ENCODE peak calls at places on chromosomes 1 and 21, in six cellular contexts. T, E, K, U, Q and D are unnamed samples.

GRCh38 chr1:161085165-161085564 is 4.2 kb downstream of the NECTIN4 start:
- DNase-seq in T (no peak), E (no peak), K (peak; percentile 37), U (no peak), Q (peak; percentile 49), D (peak; percentile 48)

GRCh38 chr1:19074902-19075721 is 118.6 kb upstream of the IFFO2 start:
- DNase-seq in T (no peak), E (no peak), K (no peak), U (peak; percentile 74), Q (no peak), D (no peak)

GRCh38 chr1:146029097-146029496 is 7.6 kb upstream of the HJV start:
- DNase-seq in T (no peak), E (no peak), K (no peak), U (no peak), Q (no peak), D (no peak)

GRCh38 chr1:88847618-88848017 is 43.7 kb downstream of the GTF2B start:
- DNase-seq in T (no peak), E (no peak), K (no peak), U (no peak), Q (peak; percentile 2), D (peak; percentile 55)

GRCh38 chr1:16613185-16614147 is at the start of gene NBPF1:
- DNase-seq in T (peak; percentile 99), E (peak; percentile 94), K (peak; percentile 97), U (peak; percentile 99), Q (peak; percentile 89), D (peak; percentile 100)

GRCh38 chr1:154419620-154420020 is 14.5 kb downstream of the IL6R start:
- DNase-seq in T (peak; percentile 90), E (peak; percentile 97), K (peak; percentile 78), U (peak; percentile 79), Q (peak; percentile 95), D (peak; percentile 70)

GRCh38 chr1:175191654-175192053 is 922 bp downstream of the KIAA0040 start:
- DNase-seq in T (no peak), E (peak; percentile 3), K (peak; percentile 39), U (peak; percentile 39), Q (no peak), D (no peak)

GRCh38 chr1:98500324-98500723 is 161.2 kb upstream of the SNX7 start:
- DNase-seq in T (no peak), E (no peak), K (no peak), U (no peak), Q (no peak), D (no peak)

GRCh38 chr1:35945327-35945726 is 14.4 kb downstream of the AGO3 start:
- DNase-seq in T (no peak), E (no peak), K (no peak), U (no peak), Q (no peak), D (no peak)

GRCh38 chr1:60908159-60908558 is 174.2 kb upstream of the NFIA start:
- DNase-seq in T (no peak), E (no peak), K (peak; percentile 50), U (no peak), Q (no peak), D (no peak)

GRCh38 chr1:227903061-227903521 is 44.6 kb downstream of the WNT9A start:
- DNase-seq in T (no peak), E (no peak), K (no peak), U (no peak), Q (no peak), D (no peak)

GRCh38 chr1:68442822-68443556 is 6.8 kb downstream of the RPE65 start:
- DNase-seq in T (no peak), E (peak; percentile 67), K (peak; percentile 81), U (peak; percentile 7), Q (peak; percentile 91), D (peak; percentile 33)

GRCh38 chr21:42346441-42346840 is 4.4 kb downstream of the TFF2 start:
- DNase-seq in T (no peak), E (no peak), K (no peak), U (no peak), Q (no peak), D (no peak)

GRCh38 chr1:160935527-160936258 is 18.9 kb downstream of the ITLN2 start:
- DNase-seq in T (no peak), E (no peak), K (no peak), U (no peak), Q (no peak), D (peak; percentile 39)

GRCh38 chr1:48878191-48878940 is 101.7 kb upstream of the BEND5 start:
- DNase-seq in T (no peak), E (peak; percentile 95), K (peak; percentile 76), U (no peak), Q (peak; percentile 96), D (no peak)

GRCh38 chr1:223146745-223147144 is 3.7 kb upstream of the TLR5 start:
- DNase-seq in T (no peak), E (no peak), K (no peak), U (no peak), Q (no peak), D (no peak)

GRCh38 chr21:19507682-19508260 is 1104.2 kb upstream of the TMPRSS15 start:
- DNase-seq in T (no peak), E (no peak), K (no peak), U (no peak), Q (peak; percentile 1), D (peak; percentile 55)

GRCh38 chr21:17250651-17251294 is 262.1 kb upstream of the CXADR start:
- DNase-seq in T (no peak), E (no peak), K (peak; percentile 8), U (no peak), Q (peak; percentile 52), D (peak; percentile 9)

GRCh38 chr1:64162151-64162550 is 41.3 kb upstream of the UBE2U start:
- DNase-seq in T (no peak), E (no peak), K (no peak), U (no peak), Q (no peak), D (no peak)

GRCh38 chr21:42056996-42057689 is 14.0 kb upstream of the UMODL1 start:
- DNase-seq in T (no peak), E (peak; percentile 86), K (peak; percentile 96), U (peak; percentile 81), Q (peak; percentile 36), D (no peak)

GRCh38 chr1:240352769-240353168 is 259.2 kb downstream of the GREM2 start:
- DNase-seq in T (no peak), E (no peak), K (peak; percentile 13), U (no peak), Q (peak; percentile 45), D (no peak)

GRCh38 chr1:21539933-21540332 is 30.7 kb downstream of the ALPL start:
- DNase-seq in T (no peak), E (no peak), K (peak; percentile 35), U (peak; percentile 22), Q (no peak), D (no peak)

GRCh38 chr1:206012086-206012859 is 9.1 kb upstream of the RAB7B start:
- DNase-seq in T (peak; percentile 89), E (no peak), K (no peak), U (peak; percentile 91), Q (no peak), D (peak; percentile 63)

GRCh38 chr1:46675549-46676314 is 4.1 kb downstream of the TEX38 start:
- DNase-seq in T (no peak), E (no peak), K (no peak), U (no peak), Q (no peak), D (no peak)

GRCh38 chr1:22689505-22689904 is 21.1 kb upstream of the EPHB2 start:
- DNase-seq in T (no peak), E (peak; percentile 48), K (peak; percentile 96), U (no peak), Q (peak; percentile 82), D (peak; percentile 78)

GRCh38 chr1:29800120-29800519 is 563.8 kb downstream of the PTPRU start:
- DNase-seq in T (no peak), E (no peak), K (no peak), U (no peak), Q (no peak), D (no peak)